ENCODE peak calls at places on chromosome 12, in seven cellular contexts. R, Y, L, E, D, M and O are unnamed samples.
A peak's percentile ranks its signal among the peaks of the same experiment; 100 is the strongest.

GRCh38 chr12:92078167-92079053 is 67.2 kb downstream of the BTG1 start:
- DNase-seq in D (no peak), L (no peak), E (no peak), R (no peak), M (no peak), Y (no peak), O (no peak)

GRCh38 chr12:58889557-58889956 is 30.7 kb downstream of the LRIG3 start:
- DNase-seq in M (no peak), Y (no peak), E (no peak), D (no peak), L (no peak), R (no peak), O (no peak)

GRCh38 chr12:16950041-16950677 is 344.2 kb upstream of the LMO3 start:
- DNase-seq in E (no peak), L (no peak), Y (no peak), M (no peak), R (no peak), D (no peak), O (no peak)

GRCh38 chr12:108516511-108517275 is 1.6 kb downstream of the FICD start:
- DNase-seq in D (no peak), R (no peak), Y (no peak), M (no peak), E (no peak), L (no peak), O (no peak)

GRCh38 chr12:75720807-75721206 is 209.4 kb upstream of the KRR1 start:
- DNase-seq in R (no peak), L (no peak), D (no peak), Y (no peak), M (no peak), E (no peak), O (no peak)

GRCh38 chr12:46389130-46389616 is 16.6 kb upstream of the SLC38A2 start:
- DNase-seq in E (no peak), D (no peak), L (no peak), R (no peak), M (no peak), Y (no peak), O (no peak)

GRCh38 chr12:42910656-42911055 is 321.1 kb upstream of the PRICKLE1 start:
- DNase-seq in Y (no peak), L (no peak), E (no peak), R (no peak), D (no peak), M (no peak), O (no peak)

GRCh38 chr12:89384050-89384749 is 31.9 kb upstream of the DUSP6 start:
- DNase-seq in Y (no peak), M (no peak), L (no peak), D (peak; percentile 31), E (no peak), R (no peak), O (no peak)

GRCh38 chr12:57906821-57907220 is 34.5 kb upstream of the ATP23 start:
- DNase-seq in E (no peak), L (no peak), Y (no peak), M (no peak), D (no peak), R (no peak), O (no peak)

GRCh38 chr12:82625523-82625922 is 61.2 kb upstream of the TMTC2 start:
- DNase-seq in D (no peak), L (no peak), R (no peak), M (no peak), E (no peak), Y (peak; percentile 36), O (no peak)

GRCh38 chr12:1922985-1923384 is 4.5 kb upstream of the CACNA2D4 start:
- DNase-seq in D (no peak), L (no peak), E (no peak), R (no peak), M (no peak), Y (no peak), O (no peak)

GRCh38 chr12:46675736-46676135 is 150.1 kb downstream of the SLC38A4 start:
- DNase-seq in L (no peak), M (no peak), R (no peak), E (no peak), Y (no peak), D (peak; percentile 38), O (no peak)

GRCh38 chr12:19299765-19300164 is 139.5 kb upstream of the AEBP2 start:
- DNase-seq in M (no peak), D (peak; percentile 54), L (no peak), Y (no peak), R (no peak), E (no peak), O (no peak)

GRCh38 chr12:103994235-103994634 is 28.6 kb downstream of the TDG start:
- DNase-seq in R (no peak), M (no peak), D (no peak), E (no peak), Y (no peak), L (no peak), O (no peak)